ENCODE peak calls at places on chromosome X, in nine cellular contexts. M is psoas muscle; N is pancreas; K is CD8-positive, alpha-beta memory T cell; X is small intestine; D is iPS DF 6.9; A is breast epithelium; P is PC-3; Y is GM23338. S is an unnamed sample. For H3K27me3 and H3K36me3, the result is how much of the 10 kb centered on the place peaks cover.

GRCh38 chrX:30643313-30643821 is 9.9 kb upstream of the GK start:
- DNase-seq in D (no peak), M (no peak), A (no peak), Y (no peak), X (no peak), K (no peak), N (no peak), P (no peak), S (no peak)

GRCh38 chrX:79270401-79270800 is 96.7 kb downstream of the ITM2A start:
- DNase-seq in K (peak), M (peak), X (peak), N (no peak), Y (peak), D (peak), P (no peak), A (no peak), S (peak)

GRCh38 chrX:64570204-64570603 is 175.0 kb upstream of the MTMR8 start:
- DNase-seq in X (no peak), K (no peak), D (no peak), N (no peak), M (no peak), A (no peak), Y (peak), P (no peak), S (no peak)

GRCh38 chrX:100928660-100929613 is at the start of gene XKRX:
- DNase-seq in P (peak), X (peak), N (peak), M (no peak), A (peak), K (peak), Y (peak), D (no peak), S (peak)

GRCh38 chrX:53282313-53282712 is 929 bp upstream of the IQSEC2 start:
- DNase-seq in Y (no peak), N (no peak), D (no peak), K (no peak), M (no peak), A (no peak), X (no peak), P (no peak), S (no peak)

GRCh38 chrX:108138814-108139213 is 47.2 kb downstream of the ATG4A start:
- DNase-seq in D (no peak), X (no peak), Y (no peak), P (no peak), K (no peak), A (no peak), N (no peak), M (no peak), S (no peak)

GRCh38 chrX:149398027-149398426 is 107.1 kb downstream of the IDS start:
- DNase-seq in M (no peak), X (no peak), Y (peak), A (no peak), K (no peak), N (no peak), D (peak), P (no peak), S (no peak)

GRCh38 chrX:37357436-37357835 is 8.3 kb downstream of the PRRG1 start:
- DNase-seq in N (no peak), Y (no peak), M (no peak), D (no peak), X (no peak), P (no peak), K (no peak), A (no peak), S (no peak)

GRCh38 chrX:13376857-13377441 is 57.1 kb upstream of the ATXN3L start:
- DNase-seq in N (no peak), X (no peak), M (no peak), A (peak), K (no peak), D (no peak), P (peak), Y (no peak), S (no peak)

GRCh38 chrX:130878350-130879341 is 24.4 kb downstream of the ENOX2 start:
- DNase-seq in N (peak), K (no peak), A (peak), Y (no peak), P (peak), M (no peak), X (no peak), D (no peak), S (peak)

GRCh38 chrX:74383611-74384010 is 37.7 kb upstream of the SLC16A2 start:
- DNase-seq in A (no peak), M (no peak), D (peak), K (no peak), P (peak), N (peak), Y (peak), X (peak), S (no peak)

GRCh38 chrX:10518073-10518472 is 102.3 kb downstream of the MID1 start:
- DNase-seq in N (no peak), K (no peak), A (no peak), D (no peak), Y (no peak), P (no peak), M (no peak), X (no peak), S (no peak)

GRCh38 chrX:26373829-26374228 is 157.9 kb downstream of the MAGEB5 start:
- DNase-seq in K (no peak), P (no peak), M (no peak), X (no peak), A (no peak), D (no peak), Y (no peak), N (no peak), S (no peak)

GRCh38 chrX:150143721-150144440 is 205.6 kb upstream of the EOLA2 start:
- DNase-seq in Y (no peak), K (no peak), X (no peak), N (no peak), M (no peak), P (no peak), A (no peak), D (no peak), S (no peak)

GRCh38 chrX:69033936-69034335 is 131.3 kb downstream of the PJA1 start:
- DNase-seq in A (no peak), M (no peak), D (no peak), N (no peak), Y (peak), P (no peak), X (no peak), K (no peak), S (no peak)

GRCh38 chrX:53362439-53362838 is 60.0 kb downstream of the SMC1A start:
- DNase-seq in P (no peak), D (no peak), Y (no peak), A (no peak), K (no peak), X (peak), N (no peak), M (no peak), S (no peak)

GRCh38 chrX:29693912-29694311 is 521.5 kb upstream of the MAGEB2 start:
- DNase-seq in P (no peak), D (no peak), X (no peak), Y (no peak), A (no peak), M (no peak), K (no peak), N (no peak), S (no peak)

GRCh38 chrX:57772637-57773036 is 92.6 kb upstream of the NLRP2B start:
- DNase-seq in D (no peak), X (no peak), K (no peak), N (no peak), P (peak), M (no peak), Y (peak), A (no peak), S (no peak)

GRCh38 chrX:15947648-15948317 is 93.2 kb upstream of the AP1S2 start:
- DNase-seq in Y (peak), N (no peak), A (no peak), X (peak), D (peak), M (no peak), P (peak), K (no peak), S (no peak)

GRCh38 chrX:38627683-38628082 is 66.3 kb downstream of the TSPAN7 start:
- DNase-seq in A (no peak), N (no peak), Y (peak), X (peak), P (peak), D (peak), K (no peak), M (no peak), S (no peak)

GRCh38 chrX:25048176-25048575 is 32.4 kb upstream of the ARX start:
- DNase-seq in K (no peak), D (no peak), P (no peak), N (no peak), Y (no peak), A (no peak), M (no peak), X (no peak), S (no peak)

GRCh38 chrX:139286342-139286741 is 244.2 kb upstream of the F9 start:
- DNase-seq in P (no peak), N (no peak), D (no peak), X (peak), A (no peak), M (no peak), K (no peak), Y (no peak), S (no peak)

GRCh38 chrX:45434231-45434630 is 233.6 kb upstream of the DIPK2B start:
- DNase-seq in A (no peak), K (no peak), N (no peak), X (no peak), M (no peak), P (no peak), Y (peak), D (no peak), S (no peak)

GRCh38 chrX:6954836-6955235 is 192.7 kb upstream of the STS start:
- DNase-seq in D (no peak), M (no peak), X (no peak), K (no peak), A (no peak), P (no peak), Y (no peak), N (no peak), S (no peak)

GRCh38 chrX:132958086-132958703 is at the start of gene HS6ST2:
- DNase-seq in N (peak), K (no peak), M (peak), D (no peak), P (no peak), A (no peak), X (no peak), Y (peak), S (no peak)

GRCh38 chrX:54944816-54945215 is 24.2 kb downstream of the TRO start:
- DNase-seq in Y (no peak), A (no peak), N (no peak), M (no peak), X (no peak), K (no peak), P (no peak), D (no peak), S (no peak)

GRCh38 chrX:15142084-15142715 is 127.7 kb downstream of the ASB9 start:
- DNase-seq in P (no peak), A (no peak), M (no peak), D (no peak), N (no peak), X (peak), Y (no peak), K (no peak), S (no peak)

GRCh38 chrX:11724122-11725017 is 33.7 kb upstream of the MSL3 start:
- DNase-seq in A (no peak), D (no peak), N (no peak), Y (peak), K (peak), X (peak), P (peak), M (no peak), S (no peak)

GRCh38 chrX:24145340-24146186 is 4.0 kb upstream of the ZFX start:
- DNase-seq in N (no peak), Y (no peak), A (no peak), K (no peak), P (peak), D (no peak), X (no peak), M (no peak), S (no peak)

GRCh38 chrX:153646620-153647373 is at the start of gene DUSP9:
- DNase-seq in N (peak), X (peak), P (peak), K (no peak), M (peak), D (no peak), A (no peak), Y (peak), S (peak)
- H3K27me3 ChIP-seq in N (under half), X (under half), P (under half), K (under half), M (under half), D (half or more), A (half or more), Y (half or more), S (half or more)

DNA sequence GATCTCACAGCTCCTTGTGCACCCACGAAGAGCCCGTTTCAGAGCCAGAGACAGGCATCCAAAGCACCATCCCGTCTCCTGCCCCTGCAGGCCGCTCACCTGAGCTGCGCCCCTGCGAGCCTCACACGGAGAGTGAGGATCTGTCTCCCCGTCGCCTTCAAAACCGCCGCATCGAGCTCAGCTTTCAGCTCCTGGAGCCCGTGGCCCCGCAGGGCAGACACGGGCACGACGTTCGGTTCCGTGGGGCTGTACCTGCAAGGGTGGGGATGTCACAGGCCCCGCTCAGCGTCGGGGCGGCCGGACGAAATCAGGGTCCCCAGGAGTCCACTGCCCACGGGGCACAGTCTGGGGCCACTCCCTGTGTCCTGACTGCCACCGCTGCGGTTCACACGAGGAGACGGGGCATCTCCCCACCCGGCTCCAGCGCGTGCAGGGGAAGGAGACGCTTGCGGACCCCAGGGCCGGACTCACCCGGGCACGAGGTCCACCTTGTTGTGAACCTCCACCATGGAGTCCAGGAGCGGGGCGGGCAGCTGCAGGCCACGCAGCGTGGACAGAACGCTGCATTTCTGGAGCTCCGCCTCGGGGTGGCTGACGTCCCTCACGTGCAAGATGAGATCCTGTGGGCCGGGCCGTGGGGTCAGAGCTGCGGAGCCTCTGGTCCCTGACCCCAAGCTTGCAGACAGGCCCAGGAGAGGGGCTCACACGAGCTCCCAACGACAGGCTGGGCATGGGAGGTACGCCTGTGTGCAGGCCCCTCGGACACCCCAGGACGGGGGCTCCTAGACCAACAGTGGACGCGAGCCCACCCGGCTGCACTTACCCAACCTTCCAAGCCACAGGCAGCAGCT is 11.1 kb downstream of the GTPBP6 start:
- DNase-seq in P (no peak), Y (peak), D (no peak), K (no peak), A (no peak), N (no peak), X (no peak), M (peak), S (peak)
- H3K36me3 ChIP-seq in P (under half), Y (under half), D (half or more), K (under half), A (under half), N (under half), X (under half), M (half or more), S (half or more)

GRCh38 chrX:84796321-84796720 is 207.4 kb upstream of the APOOL start:
- DNase-seq in A (no peak), D (no peak), X (no peak), M (no peak), P (no peak), K (no peak), N (no peak), Y (no peak), S (no peak)
- H3K27me3 ChIP-seq in A (under half), D (under half), X (under half), M (under half), P (under half), K (under half), N (under half), Y (under half), S (under half)

GRCh38 chrX:40282348-40282747 is 184.6 kb upstream of the BCOR start:
- DNase-seq in D (no peak), A (no peak), X (no peak), M (no peak), Y (no peak), K (no peak), P (no peak), N (no peak), S (no peak)

GRCh38 chrX:40283981-40284380 is 186.2 kb upstream of the BCOR start:
- DNase-seq in K (no peak), N (no peak), Y (no peak), A (no peak), P (no peak), M (no peak), X (no peak), D (no peak), S (no peak)

GRCh38 chrX:40281341-40282005 is 183.7 kb upstream of the BCOR start:
- DNase-seq in M (no peak), Y (no peak), X (no peak), A (no peak), N (no peak), P (no peak), K (no peak), D (no peak), S (no peak)

GRCh38 chrX:40284852-40285251 is 187.1 kb upstream of the BCOR start:
- DNase-seq in K (no peak), N (no peak), D (no peak), A (no peak), P (no peak), Y (no peak), M (no peak), X (no peak), S (no peak)

DNA sequence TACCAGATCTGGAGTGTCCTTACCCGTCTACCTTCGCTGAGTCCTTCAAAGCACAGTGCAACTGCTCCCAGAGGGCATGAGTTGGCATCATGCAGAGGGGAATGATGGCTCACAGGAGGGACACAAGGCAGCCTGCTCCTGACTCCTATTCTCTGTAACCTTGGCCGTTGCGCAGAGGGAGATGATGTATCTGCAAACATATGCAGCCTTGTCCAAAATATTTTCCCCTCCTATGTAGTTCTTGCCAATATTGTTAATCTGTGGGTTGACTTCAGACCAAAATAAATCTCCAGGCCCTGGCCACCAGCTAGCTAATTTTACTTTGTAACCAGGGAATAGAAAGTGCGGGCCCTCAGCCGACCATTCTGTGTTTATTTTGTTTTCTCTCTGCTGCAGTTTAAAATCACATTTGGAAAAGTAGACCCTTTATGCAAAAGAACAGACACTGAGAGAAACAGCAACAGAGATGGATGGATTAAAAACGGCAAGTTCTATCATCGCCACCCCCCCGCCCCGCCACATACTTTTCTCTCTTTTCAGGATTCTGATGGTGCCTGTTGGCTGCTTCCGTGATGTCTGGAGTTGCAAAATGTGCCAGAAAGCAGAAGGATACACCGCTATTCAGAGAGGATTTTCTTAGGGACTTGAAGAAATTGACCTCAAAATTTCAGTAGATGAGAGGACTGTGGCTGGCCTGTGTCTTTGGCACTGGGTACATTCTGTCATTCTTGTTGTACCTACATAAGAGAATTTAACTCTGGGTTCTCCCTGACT is 185.3 kb upstream of the BCOR start:
- DNase-seq in D (no peak), X (no peak), K (no peak), Y (no peak), M (no peak), A (no peak), P (no peak), N (no peak), S (no peak)
- H3K36me3 ChIP-seq in D (under half), X (under half), K (under half), Y (under half), M (under half), A (under half), P (under half), N (under half), S (under half)

DNA sequence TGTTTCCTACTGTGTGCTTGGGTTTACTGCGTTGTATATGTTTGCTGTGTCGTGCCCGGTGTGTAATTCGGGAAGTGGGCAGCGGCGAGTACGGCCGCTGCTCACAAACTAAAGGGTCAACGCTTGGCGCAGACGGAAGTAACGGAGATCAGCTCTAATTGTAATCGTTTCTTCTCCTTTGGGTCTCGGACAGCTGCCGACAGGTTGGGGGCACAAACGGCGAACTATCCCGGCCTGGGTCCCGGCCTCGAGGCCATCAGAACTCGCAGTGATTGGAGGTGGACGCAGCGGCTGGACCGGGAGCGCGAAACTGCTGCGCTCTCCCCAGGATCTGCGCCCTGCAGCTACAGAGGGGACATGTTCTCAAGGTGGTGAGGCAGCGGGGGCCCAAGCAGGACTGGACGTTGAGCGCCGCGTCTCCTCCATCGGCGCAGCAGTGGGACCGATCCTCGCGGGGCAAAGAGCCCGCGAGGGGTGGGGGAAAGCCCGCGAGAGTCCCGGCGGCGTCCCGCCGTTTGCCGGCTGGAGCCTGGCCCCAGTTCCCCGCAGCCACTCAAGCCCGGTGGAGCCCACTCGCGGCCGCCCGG is 516 bp upstream of the ZIC3 start:
- DNase-seq in P (no peak), Y (peak), N (no peak), D (no peak), K (no peak), M (no peak), X (no peak), A (no peak), S (no peak)
- H3K27me3 ChIP-seq in P (half or more), Y (under half), N (under half), D (under half), K (under half), M (under half), X (under half), A (half or more), S (under half)

GRCh38 chrX:41148553-41148952 is 63.3 kb downstream of the USP9X start:
- DNase-seq in D (no peak), K (no peak), P (peak), A (no peak), X (no peak), N (no peak), Y (no peak), M (no peak), S (no peak)
- H3K36me3 ChIP-seq in D (under half), K (under half), P (half or more), A (under half), X (under half), N (under half), Y (half or more), M (half or more), S (half or more)

GRCh38 chrX:77432998-77433397 is 14.2 kb upstream of the FGF16 start:
- DNase-seq in D (no peak), A (no peak), P (no peak), X (no peak), K (no peak), Y (no peak), N (no peak), M (no peak), S (no peak)

GRCh38 chrX:77426811-77427210 is 20.4 kb upstream of the FGF16 start:
- DNase-seq in P (peak), N (no peak), D (no peak), A (no peak), M (no peak), Y (no peak), K (no peak), X (no peak), S (no peak)

GRCh38 chrX:77431227-77431626 is 16.0 kb upstream of the FGF16 start:
- DNase-seq in A (no peak), M (no peak), D (no peak), N (no peak), X (no peak), Y (peak), P (no peak), K (no peak), S (no peak)

GRCh38 chrX:77422886-77423648 is 24.1 kb upstream of the FGF16 start:
- DNase-seq in K (no peak), N (no peak), X (no peak), A (no peak), P (no peak), Y (peak), M (no peak), D (no peak), S (no peak)

GRCh38 chrX:77427586-77427985 is 19.6 kb upstream of the FGF16 start:
- DNase-seq in D (no peak), P (no peak), M (no peak), K (no peak), X (no peak), A (no peak), Y (no peak), N (no peak), S (no peak)
- H3K27me3 ChIP-seq in D (under half), P (under half), M (under half), K (under half), X (under half), A (under half), Y (under half), N (under half), S (under half)